ENCODE peak calls at places on chromosomes 2 and 18, in eight cellular contexts. D, L, R, H, C, G, Y and X are unnamed samples.

GRCh38 chr2:69547984-69548715 is 95.4 kb downstream of the AAK1 start:
- DNase-seq in D (no peak), L (no peak), R (no peak), H (peak), C (no peak), G (peak), Y (peak), X (no peak)

GRCh38 chr2:237449193-237449797 is 35.3 kb upstream of the COL6A3 start:
- DNase-seq in D (no peak), L (peak), R (no peak), H (peak), C (no peak), G (peak), Y (peak), X (no peak)

GRCh38 chr2:121066526-121066925 is 218.5 kb downstream of the TFCP2L1 start:
- DNase-seq in D (no peak), L (no peak), R (no peak), H (peak), C (no peak), G (no peak), Y (no peak), X (no peak)

GRCh38 chr18:37846996-37847395 is 281.4 kb upstream of the CELF4 start:
- DNase-seq in D (no peak), L (no peak), R (no peak), H (no peak), C (no peak), G (no peak), Y (peak), X (no peak)

GRCh38 chr2:126864861-126865260 is 33.8 kb upstream of the TEX51 start:
- DNase-seq in D (no peak), L (no peak), R (peak), H (no peak), C (no peak), G (no peak), Y (no peak), X (no peak)

GRCh38 chr2:238567067-238567855 is 140.5 kb downstream of the ASB1 start:
- DNase-seq in D (peak), L (peak), R (no peak), H (no peak), C (no peak), G (no peak), Y (no peak), X (no peak)

GRCh38 chr2:236375973-236376476 is 111.8 kb upstream of the ASB18 start:
- DNase-seq in D (no peak), L (no peak), R (no peak), H (no peak), C (no peak), G (no peak), Y (no peak), X (no peak)

GRCh38 chr2:231985823-231986261 is 24.3 kb downstream of the DIS3L2 start:
- DNase-seq in D (no peak), L (no peak), R (no peak), H (no peak), C (no peak), G (no peak), Y (no peak), X (no peak)

GRCh38 chr2:64404002-64404731 is 49.8 kb upstream of the LGALSL start:
- DNase-seq in D (peak), L (peak), R (peak), H (peak), C (peak), G (peak), Y (peak), X (peak)

GRCh38 chr2:124209441-124209840 is 184.4 kb downstream of the CNTNAP5 start:
- DNase-seq in D (no peak), L (no peak), R (no peak), H (no peak), C (no peak), G (no peak), Y (no peak), X (no peak)

GRCh38 chr2:164542584-164543021 is 78.7 kb downstream of the GRB14 start:
- DNase-seq in D (no peak), L (no peak), R (no peak), H (peak), C (no peak), G (peak), Y (peak), X (no peak)

GRCh38 chr2:164780611-164781167 is 60.9 kb downstream of the COBLL1 start:
- DNase-seq in D (no peak), L (no peak), R (no peak), H (no peak), C (no peak), G (no peak), Y (no peak), X (no peak)

GRCh38 chr18:36311026-36311570 is 13.6 kb downstream of the FHOD3 start:
- DNase-seq in D (no peak), L (no peak), R (no peak), H (no peak), C (no peak), G (no peak), Y (no peak), X (peak)

GRCh38 chr2:45283764-45284620 is 274.7 kb upstream of the SIX2 start:
- DNase-seq in D (no peak), L (peak), R (no peak), H (peak), C (no peak), G (peak), Y (peak), X (no peak)

GRCh38 chr2:212032536-212033219 is 505.9 kb downstream of the ERBB4 start:
- DNase-seq in D (no peak), L (no peak), R (no peak), H (peak), C (no peak), G (peak), Y (peak), X (no peak)

GRCh38 chr2:74005786-74006185 is 21.1 kb downstream of the TET3 start:
- DNase-seq in D (no peak), L (no peak), R (peak), H (peak), C (peak), G (no peak), Y (no peak), X (no peak)

GRCh38 chr2:142076319-142076718 is 54.5 kb downstream of the LRP1B start:
- DNase-seq in D (no peak), L (no peak), R (no peak), H (no peak), C (no peak), G (no peak), Y (no peak), X (no peak)

GRCh38 chr2:71843391-71843850 is 304.2 kb downstream of the CYP26B1 start:
- DNase-seq in D (no peak), L (no peak), R (no peak), H (peak), C (no peak), G (peak), Y (peak), X (no peak)

GRCh38 chr2:122261923-122262322 is 506.5 kb downstream of the TSN start:
- DNase-seq in D (no peak), L (no peak), R (no peak), H (no peak), C (no peak), G (no peak), Y (no peak), X (no peak)

GRCh38 chr2:121038831-121039230 is 246.2 kb downstream of the TFCP2L1 start:
- DNase-seq in D (no peak), L (peak), R (no peak), H (no peak), C (no peak), G (no peak), Y (no peak), X (no peak)

GRCh38 chr2:207463433-207463832 is 66.3 kb upstream of the CREB1 start:
- DNase-seq in D (no peak), L (no peak), R (no peak), H (peak), C (no peak), G (no peak), Y (no peak), X (no peak)

GRCh38 chr2:107263596-107264090 is 377.7 kb upstream of the ST6GAL2 start:
- DNase-seq in D (no peak), L (no peak), R (no peak), H (no peak), C (no peak), G (no peak), Y (no peak), X (no peak)

GRCh38 chr2:144950874-144951560 is 431.1 kb upstream of the ZEB2 start:
- DNase-seq in D (no peak), L (no peak), R (no peak), H (peak), C (no peak), G (peak), Y (peak), X (no peak)

GRCh38 chr2:191347881-191348280 is 102.7 kb downstream of the MYO1B start:
- DNase-seq in D (no peak), L (no peak), R (no peak), H (no peak), C (no peak), G (peak), Y (no peak), X (no peak)

GRCh38 chr18:12109836-12110235 is 16.2 kb downstream of the ANKRD62 start:
- DNase-seq in D (no peak), L (no peak), R (no peak), H (no peak), C (no peak), G (no peak), Y (no peak), X (no peak)

GRCh38 chr18:12102136-12102842 is 8.6 kb downstream of the ANKRD62 start:
- DNase-seq in D (no peak), L (no peak), R (no peak), H (no peak), C (no peak), G (no peak), Y (no peak), X (no peak)

DNA sequence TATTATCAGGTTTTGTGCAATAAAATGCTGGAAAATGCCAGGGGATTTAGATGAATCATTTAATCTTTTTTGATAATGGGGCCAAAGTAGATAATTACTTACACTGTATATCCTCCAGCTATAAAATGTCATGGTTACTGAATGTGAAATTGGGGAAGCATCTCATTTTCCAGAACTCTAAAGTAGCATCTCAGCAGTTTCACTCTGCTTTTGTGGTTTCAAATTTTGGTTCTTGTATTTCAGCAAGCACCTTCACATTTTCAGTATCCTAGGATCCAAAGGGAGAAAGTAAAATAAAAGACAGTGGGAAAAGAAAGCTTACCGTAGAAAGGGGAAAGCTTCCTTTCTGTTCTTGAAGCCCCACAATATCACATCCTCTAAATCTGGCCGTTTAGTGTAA is 12.9 kb downstream of the ANKRD62 start:
- DNase-seq in D (no peak), L (no peak), R (no peak), H (no peak), C (no peak), G (no peak), Y (no peak), X (no peak)
- TF ChIP-seq CTCF in D (no peak), L (no peak), R (no peak), H (no peak), C (no peak), G (no peak), Y (no peak), X (no peak)

GRCh38 chr2:61134141-61134540 is 27.8 kb upstream of the C2orf74 start:
- DNase-seq in D (no peak), L (no peak), R (no peak), H (no peak), C (no peak), G (no peak), Y (no peak), X (no peak)

GRCh38 chr2:61141151-61141550 is 20.8 kb upstream of the C2orf74 start:
- DNase-seq in D (no peak), L (no peak), R (no peak), H (no peak), C (no peak), G (no peak), Y (no peak), X (no peak)

GRCh38 chr2:61138859-61139258 is 23.1 kb upstream of the C2orf74 start:
- DNase-seq in D (no peak), L (no peak), R (no peak), H (no peak), C (no peak), G (no peak), Y (no peak), X (no peak)

DNA sequence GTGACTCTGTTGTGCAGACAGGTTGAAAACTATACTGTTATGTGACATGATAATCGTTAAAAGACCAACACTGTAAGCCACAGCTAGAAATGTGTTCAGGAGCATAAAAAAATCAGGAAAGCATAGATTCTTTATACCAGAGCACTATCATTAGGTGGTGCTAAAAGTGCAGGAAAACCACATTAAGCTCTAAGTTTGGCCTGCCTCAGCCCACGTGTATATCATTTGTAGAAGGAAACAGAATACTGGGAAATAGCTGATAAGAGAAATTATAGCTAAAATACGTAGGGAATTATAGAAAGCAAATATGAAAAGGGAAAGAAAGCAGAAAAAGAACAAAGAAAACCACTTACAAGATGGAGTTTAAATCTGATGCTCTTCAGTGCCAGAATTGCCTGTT is 26.5 kb upstream of the C2orf74 start:
- DNase-seq in D (no peak), L (no peak), R (no peak), H (peak), C (no peak), G (peak), Y (peak), X (no peak)
- TF ChIP-seq CTCF in D (no peak), L (peak), R (no peak), H (peak), C (peak), G (peak), Y (peak), X (peak)

GRCh38 chr18:11021477-11021876 is 127.9 kb downstream of the PIEZO2 start:
- DNase-seq in D (no peak), L (no peak), R (no peak), H (no peak), C (no peak), G (no peak), Y (no peak), X (no peak)
- TF ChIP-seq CTCF in D (no peak), L (no peak), R (no peak), H (no peak), C (no peak), G (no peak), Y (no peak), X (no peak)

GRCh38 chr2:57105694-57106093 is 921.9 kb downstream of the CCDC85A start:
- DNase-seq in D (no peak), L (no peak), R (no peak), H (no peak), C (no peak), G (no peak), Y (no peak), X (no peak)

GRCh38 chr2:57111531-57111930 is 927.7 kb downstream of the CCDC85A start:
- DNase-seq in D (no peak), L (no peak), R (no peak), H (no peak), C (no peak), G (no peak), Y (no peak), X (no peak)

GRCh38 chr2:57107353-57107752 is 923.6 kb downstream of the CCDC85A start:
- DNase-seq in D (no peak), L (no peak), R (no peak), H (no peak), C (no peak), G (no peak), Y (no peak), X (no peak)
- TF ChIP-seq CTCF in D (no peak), L (no peak), R (no peak), H (no peak), C (no peak), G (no peak), Y (no peak), X (no peak)

GRCh38 chr18:79199691-79200374 is 130.6 kb downstream of the ATP9B start:
- DNase-seq in D (no peak), L (no peak), R (no peak), H (peak), C (no peak), G (peak), Y (peak), X (no peak)
- TF ChIP-seq CTCF in D (no peak), L (no peak), R (no peak), H (no peak), C (no peak), G (peak), Y (no peak), X (no peak)

GRCh38 chr2:94273242-94273641 is 598.0 kb upstream of the TEKT4 start:
- DNase-seq in D (no peak), L (no peak), R (no peak), H (no peak), C (no peak), G (no peak), Y (no peak), X (no peak)
- TF ChIP-seq CTCF in D (no peak), L (no peak), R (no peak), H (no peak), C (no peak), G (no peak), Y (no peak), X (no peak)

DNA sequence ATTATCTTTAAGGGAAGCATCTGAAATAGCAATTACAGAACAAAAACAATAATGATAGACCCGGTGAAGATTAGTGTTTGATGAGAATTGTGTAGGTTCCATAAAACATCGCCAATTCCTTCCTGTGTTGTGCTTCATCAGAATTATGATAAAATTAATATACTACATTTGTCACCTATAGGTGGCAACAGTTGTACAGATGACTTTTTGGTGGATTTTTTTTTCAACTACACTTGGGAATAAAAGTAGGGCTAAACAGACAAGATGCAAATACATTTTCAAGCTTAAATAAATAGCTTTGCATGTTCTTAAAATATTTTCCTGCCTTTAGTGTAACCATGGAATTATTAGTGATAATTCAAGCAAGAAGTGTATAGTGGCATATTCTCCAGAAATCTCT is 7.0 kb upstream of the LYPD1 start:
- DNase-seq in D (no peak), L (no peak), R (no peak), H (no peak), C (no peak), G (no peak), Y (no peak), X (no peak)
- TF ChIP-seq CTCF in D (no peak), L (no peak), R (no peak), H (no peak), C (peak), G (peak), Y (no peak), X (no peak)

GRCh38 chr2:195532255-195532627 is 124.8 kb upstream of the SLC39A10 start:
- DNase-seq in D (no peak), L (no peak), R (no peak), H (no peak), C (no peak), G (no peak), Y (peak), X (no peak)

GRCh38 chr2:195535911-195536522 is 121.0 kb upstream of the SLC39A10 start:
- DNase-seq in D (peak), L (no peak), R (no peak), H (no peak), C (no peak), G (no peak), Y (no peak), X (no peak)

GRCh38 chr2:195531754-195532153 is 125.3 kb upstream of the SLC39A10 start:
- DNase-seq in D (no peak), L (no peak), R (no peak), H (peak), C (no peak), G (peak), Y (peak), X (no peak)

GRCh38 chr2:195532628-195533271 is 124.3 kb upstream of the SLC39A10 start:
- DNase-seq in D (no peak), L (no peak), R (no peak), H (peak), C (no peak), G (peak), Y (peak), X (no peak)

GRCh38 chr2:195533771-195534642 is 123.0 kb upstream of the SLC39A10 start:
- DNase-seq in D (no peak), L (peak), R (peak), H (peak), C (no peak), G (peak), Y (peak), X (no peak)
- TF ChIP-seq CTCF in D (no peak), L (peak), R (no peak), H (peak), C (peak), G (peak), Y (no peak), X (peak)

DNA sequence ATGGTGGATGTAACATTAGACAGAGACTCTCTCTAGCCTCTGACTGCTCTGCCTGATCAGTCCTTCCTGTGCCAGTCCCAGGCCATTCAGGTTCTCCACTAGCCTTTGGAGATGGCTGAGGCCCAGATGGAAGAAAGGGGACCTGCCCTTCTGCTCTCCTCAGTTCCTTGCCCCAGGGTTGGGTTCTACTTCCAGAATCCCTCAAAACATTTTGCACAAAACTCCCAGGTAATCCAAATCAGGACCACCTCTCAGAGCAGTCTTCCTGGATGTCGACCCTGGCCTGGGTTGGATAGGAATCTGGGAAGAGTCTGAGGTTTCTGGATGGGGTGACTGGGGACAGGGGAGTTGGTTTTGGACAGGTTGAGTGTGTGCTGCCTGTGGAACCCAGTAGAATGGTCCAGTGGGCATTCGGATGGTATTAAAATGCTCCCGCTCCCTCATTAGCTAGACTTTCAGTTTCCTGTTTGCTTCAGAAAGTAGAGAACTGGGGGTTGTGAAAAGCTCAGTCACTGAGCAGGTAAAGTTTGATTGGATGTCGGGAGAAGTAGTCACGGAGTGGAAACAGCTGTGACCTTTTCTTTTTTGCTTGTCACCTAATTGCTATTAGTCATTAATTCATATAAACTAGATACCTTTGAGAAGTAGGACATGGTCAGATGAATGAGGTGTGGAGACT is 37.9 kb downstream of the DPYSL5 start:
- DNase-seq in D (no peak), L (no peak), R (no peak), H (no peak), C (no peak), G (no peak), Y (no peak), X (peak)
- TF ChIP-seq CTCF in D (no peak), L (no peak), R (no peak), H (no peak), C (no peak), G (no peak), Y (no peak), X (no peak)

GRCh38 chr2:209878701-209879100 is 107.1 kb downstream of the UNC80 start:
- DNase-seq in D (no peak), L (no peak), R (no peak), H (no peak), C (no peak), G (no peak), Y (no peak), X (no peak)
- TF ChIP-seq CTCF in D (no peak), L (no peak), R (no peak), H (no peak), C (no peak), G (no peak), Y (no peak), X (no peak)